ENCODE peak calls at places on chromosomes 16 and 17, in six cellular contexts. A is HCT116, Y is K562, T is suprapubic skin, B is body of pancreas, V is A549. G is an unnamed sample.

GRCh38 chr16:22098538-22099255 is 6.4 kb downstream of the VWA3A start:
- DNase-seq in A (peak), Y (peak), T (no peak), B (no peak), V (peak), G (peak)

GRCh38 chr16:85138073-85138824 is 26.0 kb upstream of the CIBAR2 start:
- DNase-seq in A (no peak), Y (no peak), T (no peak), B (no peak), V (no peak), G (no peak)

GRCh38 chr16:50208460-50208931 is 55.4 kb downstream of the TENT4B start:
- DNase-seq in A (no peak), Y (no peak), T (no peak), B (no peak), V (no peak), G (peak)

GRCh38 chr17:29149431-29150064 is 30.6 kb downstream of the MYO18A start:
- DNase-seq in A (no peak), Y (no peak), T (no peak), B (peak), V (no peak), G (no peak)

GRCh38 chr16:89493776-89494175 is 3.4 kb upstream of the ANKRD11 start:
- DNase-seq in A (no peak), Y (no peak), T (no peak), B (no peak), V (no peak), G (no peak)

GRCh38 chr16:89723279-89724250 is 2.2 kb downstream of the ZNF276 start:
- DNase-seq in A (no peak), Y (no peak), T (no peak), B (peak), V (no peak), G (no peak)

GRCh38 chr17:79937435-79937870 is 98.2 kb upstream of the CBX4 start:
- DNase-seq in A (no peak), Y (no peak), T (no peak), B (no peak), V (no peak), G (no peak)

GRCh38 chr17:39608142-39608541 is 422 bp upstream of the NEUROD2 start:
- DNase-seq in A (no peak), Y (peak), T (no peak), B (no peak), V (no peak), G (no peak)

GRCh38 chr16:56275076-56275475 is 83.8 kb downstream of the GNAO1 start:
- DNase-seq in A (no peak), Y (no peak), T (no peak), B (no peak), V (no peak), G (no peak)

GRCh38 chr16:66058181-66058580 is 308.3 kb upstream of the CDH5 start:
- DNase-seq in A (no peak), Y (no peak), T (no peak), B (no peak), V (no peak), G (no peak)

GRCh38 chr17:65297384-65297783 is 160.2 kb downstream of the RGS9 start:
- DNase-seq in A (no peak), Y (no peak), T (no peak), B (no peak), V (no peak), G (no peak)

GRCh38 chr17:80629298-80630028 is 84.8 kb downstream of the RPTOR start:
- DNase-seq in A (no peak), Y (no peak), T (no peak), B (no peak), V (no peak), G (no peak)

GRCh38 chr17:45052052-45052772 is 780 bp upstream of the DCAKD start:
- DNase-seq in A (no peak), Y (peak), T (no peak), B (peak), V (no peak), G (no peak)

DNA sequence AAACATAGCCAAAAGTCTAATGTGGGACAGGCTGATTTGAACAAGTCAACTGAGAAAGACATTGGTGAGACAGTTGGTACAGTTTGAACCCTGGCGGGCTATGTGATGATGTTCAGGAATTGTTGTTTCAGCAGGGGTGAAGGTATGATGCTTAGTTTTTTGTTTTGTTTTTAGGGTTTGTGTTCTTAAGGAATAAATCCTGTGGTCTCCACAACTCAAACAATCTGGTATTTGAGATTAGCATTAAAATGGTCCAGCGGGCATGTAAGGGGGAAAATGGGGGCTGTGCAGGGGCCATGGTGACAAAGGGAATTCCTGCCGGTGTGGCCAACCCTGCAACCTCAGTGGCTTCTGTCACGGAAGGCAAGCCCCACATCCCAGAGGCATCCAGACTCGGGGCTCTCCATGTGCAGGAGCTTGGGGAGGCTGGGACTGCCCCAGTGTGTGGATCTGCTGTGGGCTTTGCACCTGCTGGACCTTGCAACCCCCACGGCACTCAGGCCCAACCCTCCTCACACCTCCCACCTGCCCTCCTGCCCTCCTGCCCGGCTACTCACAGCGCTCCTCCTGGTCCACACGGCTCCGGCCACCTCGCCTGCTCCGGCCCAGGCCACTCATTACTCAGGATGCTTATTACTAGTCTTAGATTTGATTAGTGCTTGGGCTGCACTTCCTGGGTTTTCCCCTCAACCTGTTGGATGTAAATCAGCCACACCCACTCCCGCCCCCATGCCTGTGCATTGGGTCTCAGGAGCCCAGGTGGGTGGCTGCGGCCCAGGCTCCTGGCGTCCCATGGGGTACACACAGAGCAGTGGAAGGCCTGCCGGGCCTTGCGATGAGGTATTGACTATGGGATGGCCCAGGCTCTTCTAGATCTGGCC is at the start of gene TNFRSF13B:
- DNase-seq in A (no peak), Y (no peak), T (peak), B (no peak), V (no peak), G (no peak)
- TF ChIP-seq POLR2A in A (no peak), Y (no peak), T (no peak), B (no peak), V (no peak), G (no peak)

DNA sequence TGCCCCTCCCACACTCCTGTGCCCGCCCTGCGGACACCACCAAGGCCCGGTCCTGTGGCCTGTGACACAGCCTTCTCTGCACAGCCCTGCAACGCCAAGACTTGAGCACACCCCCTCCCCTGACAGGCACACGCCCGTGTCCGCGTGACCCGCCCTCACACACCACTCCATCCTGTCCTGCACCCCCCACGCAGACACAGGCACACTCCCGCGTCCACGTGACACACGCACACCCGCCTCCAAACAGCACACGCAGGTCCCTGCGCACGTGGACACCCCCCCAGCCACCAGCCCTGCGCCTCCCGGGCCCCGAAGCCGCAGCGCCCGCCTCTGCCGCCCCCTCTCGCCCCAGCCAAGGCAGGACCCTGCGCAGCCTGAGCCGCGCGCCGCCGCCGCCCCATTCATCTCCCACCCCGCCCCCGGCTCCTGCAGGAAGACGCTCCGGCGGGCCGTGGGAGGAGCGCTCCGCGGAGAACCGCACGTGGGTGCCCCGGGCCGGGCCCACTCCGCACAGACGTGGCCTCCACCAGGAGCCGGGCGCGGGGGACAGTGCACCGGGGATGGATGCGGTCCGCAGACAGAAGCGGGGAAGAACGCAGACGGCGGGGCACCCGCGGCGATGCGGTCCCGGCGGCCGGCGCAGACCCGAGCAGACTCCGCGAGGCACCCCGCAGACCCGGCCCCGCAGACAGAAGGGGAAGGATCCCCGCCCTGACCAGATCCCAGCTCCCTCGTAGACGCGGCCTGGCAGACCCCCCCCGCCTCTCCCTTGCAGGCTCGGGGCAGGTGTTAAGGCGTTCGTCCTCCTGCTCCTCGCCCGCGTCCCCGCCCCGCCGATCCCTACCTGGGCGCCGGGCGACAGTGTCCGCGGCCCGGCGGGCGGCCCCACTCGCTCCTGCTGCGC is 506 bp downstream of the CAMKK1 start:
- DNase-seq in A (no peak), Y (peak), T (peak), B (peak), V (peak), G (peak)
- TF ChIP-seq POLR2A in A (no peak), Y (no peak), T (no peak), B (peak), V (peak), G (peak)

DNA sequence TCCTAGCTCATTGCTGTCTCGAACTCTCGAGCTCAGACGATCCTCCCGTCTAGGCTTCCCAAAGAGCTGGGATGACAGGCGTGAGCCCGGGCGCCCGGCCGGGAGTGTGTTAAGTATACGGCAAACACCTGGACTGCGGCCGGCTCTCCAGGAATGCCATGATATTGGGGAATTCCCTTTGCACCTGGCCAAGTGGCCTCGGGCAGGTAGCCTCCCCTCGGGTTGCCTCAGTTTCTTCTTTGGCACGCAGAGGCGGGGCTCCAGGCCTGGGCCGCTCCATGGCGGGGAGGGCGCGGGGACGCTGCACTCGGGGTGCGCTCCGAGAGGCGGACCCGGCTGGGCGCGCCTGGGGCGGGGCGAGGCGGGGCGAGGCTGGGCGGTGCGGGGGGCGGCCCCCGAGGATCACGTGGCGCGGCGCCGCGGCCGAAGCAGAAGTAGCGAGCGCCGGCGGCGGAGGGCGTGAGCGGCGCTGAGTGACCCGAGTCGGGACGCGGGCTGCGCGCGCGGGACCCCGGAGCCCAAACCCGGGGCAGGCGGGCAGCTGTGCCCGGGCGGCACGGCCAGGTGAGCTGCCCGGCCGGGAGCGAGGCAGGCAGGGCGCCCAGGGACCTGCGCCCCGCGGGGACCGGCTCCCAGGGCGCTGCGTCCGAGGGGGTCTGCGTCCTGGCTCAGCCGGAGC is at the start of gene PLCG2:
- DNase-seq in A (peak), Y (peak), T (peak), B (peak), V (peak), G (peak)
- TF ChIP-seq POLR2A in A (peak), Y (no peak), T (no peak), B (no peak), V (peak), G (peak)

GRCh38 chr16:57333402-57333801 is 25.2 kb upstream of the CCL22 start:
- DNase-seq in A (no peak), Y (no peak), T (no peak), B (no peak), V (no peak), G (no peak)

GRCh38 chr16:57325458-57325857 is 33.1 kb upstream of the CCL22 start:
- DNase-seq in A (no peak), Y (no peak), T (no peak), B (no peak), V (no peak), G (no peak)

GRCh38 chr16:57324649-57325223 is 33.8 kb upstream of the CCL22 start:
- DNase-seq in A (no peak), Y (no peak), T (no peak), B (no peak), V (no peak), G (no peak)

GRCh38 chr16:57331355-57331754 is 27.2 kb upstream of the CCL22 start:
- DNase-seq in A (no peak), Y (no peak), T (no peak), B (no peak), V (no peak), G (no peak)

GRCh38 chr16:57329718-57330327 is 28.8 kb upstream of the CCL22 start:
- DNase-seq in A (no peak), Y (no peak), T (no peak), B (no peak), V (no peak), G (no peak)
- TF ChIP-seq POLR2A in A (no peak), Y (no peak), T (no peak), B (no peak), V (no peak), G (no peak)

GRCh38 chr16:87954361-87954760 is 3.1 kb downstream of the BANP start:
- DNase-seq in A (no peak), Y (no peak), T (no peak), B (no peak), V (no peak), G (no peak)

GRCh38 chr16:87954826-87955225 is 3.6 kb downstream of the BANP start:
- DNase-seq in A (no peak), Y (no peak), T (no peak), B (peak), V (no peak), G (no peak)

GRCh38 chr16:87951550-87952538 is 610 bp downstream of the BANP start:
- DNase-seq in A (no peak), Y (no peak), T (no peak), B (peak), V (no peak), G (peak)

GRCh38 chr16:87952751-87953150 is 1.5 kb downstream of the BANP start:
- DNase-seq in A (no peak), Y (no peak), T (no peak), B (no peak), V (no peak), G (no peak)

DNA sequence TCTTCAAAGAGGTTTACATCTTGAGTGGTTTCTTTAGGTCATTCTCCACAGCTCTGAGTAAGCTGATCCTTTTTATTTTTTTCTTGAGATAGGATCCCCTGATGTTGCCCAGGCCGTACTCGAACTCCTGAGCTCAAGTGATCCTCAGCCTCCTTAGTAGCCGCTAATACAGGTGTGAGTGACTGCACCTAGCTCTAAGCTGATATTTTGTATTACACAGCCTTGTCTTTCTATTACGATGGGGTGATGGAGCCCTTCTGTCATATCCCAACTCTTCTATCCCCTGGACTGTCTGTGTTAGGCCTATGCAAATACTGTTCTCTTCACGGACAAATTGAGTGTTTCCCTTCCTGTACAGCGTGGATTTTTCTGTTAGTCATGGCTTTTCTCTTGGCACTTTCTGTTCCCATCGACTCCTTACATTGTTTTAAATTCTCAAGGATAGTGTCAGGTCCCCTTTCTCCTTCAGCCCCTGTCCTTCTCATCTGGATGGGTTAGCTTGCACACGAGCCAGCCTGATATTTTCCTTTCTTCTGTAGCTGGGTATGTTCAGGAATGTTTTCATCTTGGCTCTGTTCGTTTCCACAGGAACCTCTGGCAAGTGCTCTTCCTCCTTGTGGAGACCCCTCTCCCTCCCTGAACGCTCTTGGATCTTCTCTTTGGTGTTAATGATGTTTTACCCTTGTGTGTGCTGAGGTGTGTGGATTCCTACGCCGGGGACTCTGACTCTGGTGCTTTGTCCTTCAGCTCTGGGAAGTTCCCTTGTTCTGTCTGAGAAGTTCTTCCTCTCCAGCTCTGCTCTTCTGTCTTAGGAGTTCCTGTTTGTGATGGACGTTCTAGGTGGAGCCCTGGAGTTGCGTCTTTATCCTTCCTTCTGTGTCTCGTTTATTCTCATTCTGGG is 2.3 kb downstream of the BANP start:
- DNase-seq in A (no peak), Y (no peak), T (no peak), B (no peak), V (no peak), G (no peak)
- TF ChIP-seq POLR2A in A (peak), Y (no peak), T (no peak), B (peak), V (no peak), G (no peak)